ENCODE peak calls at places on chromosomes 5 and 9, in nine cellular contexts. F is heart right ventricle; B is ACHN; Y is skeletal muscle cell; L is Caco-2; M is hypothalamus; J is iPS DF 6.9; C is activated T-cell treated with anti-CD3 and anti-CD28 coated beads, Interleukin-2, amount 50 U/mL, for 72 hours; N is HuH-7. S is an unnamed sample.

GRCh38 chr9:35696520-35697215 is 6.9 kb upstream of the TPM2 start:
- DNase-seq in F (peak; percentile 47), B (peak; percentile 54), Y (no peak), L (peak; percentile 68), M (no peak), J (no peak), C (peak; percentile 65), N (peak; percentile 90), S (no peak)

GRCh38 chr9:123725389-123725788 is 204.5 kb downstream of the DENND1A start:
- DNase-seq in F (no peak), B (no peak), Y (no peak), L (no peak), M (no peak), J (no peak), C (no peak), N (no peak), S (no peak)

GRCh38 chr5:126676195-126676624 is 75.5 kb downstream of the PHAX start:
- DNase-seq in F (peak; percentile 58), B (peak; percentile 50), Y (no peak), L (peak; percentile 60), M (no peak), J (peak; percentile 82), C (peak; percentile 74), N (peak; percentile 78), S (peak; percentile 60)

GRCh38 chr9:136297016-136297691 is 6.7 kb downstream of the CCDC187 start:
- DNase-seq in F (no peak), B (no peak), Y (no peak), L (peak; percentile 65), M (no peak), J (no peak), C (no peak), N (peak; percentile 66), S (peak; percentile 41)

GRCh38 chr9:135300346-135301141 is 179.0 kb upstream of the PPP1R26 start:
- DNase-seq in F (no peak), B (no peak), Y (no peak), L (peak; percentile 22), M (no peak), J (no peak), C (no peak), N (no peak), S (no peak)

GRCh38 chr5:43016217-43016779 is 23.8 kb downstream of the ANXA2R start:
- DNase-seq in F (no peak), B (no peak), Y (no peak), L (no peak), M (no peak), J (no peak), C (no peak), N (no peak), S (no peak)

GRCh38 chr9:4879098-4879497 is 86.4 kb downstream of the RCL1 start:
- DNase-seq in F (no peak), B (no peak), Y (no peak), L (no peak), M (no peak), J (no peak), C (no peak), N (no peak), S (peak; percentile 11)

GRCh38 chr9:84101892-84102632 is 121.5 kb downstream of the RMI1 start:
- DNase-seq in F (no peak), B (no peak), Y (no peak), L (no peak), M (no peak), J (no peak), C (no peak), N (no peak), S (no peak)

GRCh38 chr5:90182726-90183125 is 226.8 kb downstream of the CETN3 start:
- DNase-seq in F (no peak), B (no peak), Y (no peak), L (no peak), M (no peak), J (no peak), C (no peak), N (no peak), S (peak; percentile 27)

GRCh38 chr9:100445161-100445902 is 18.4 kb downstream of the MSANTD3 start:
- DNase-seq in F (no peak), B (no peak), Y (no peak), L (no peak), M (no peak), J (no peak), C (no peak), N (no peak), S (no peak)

GRCh38 chr9:121598167-121599000 is 53.0 kb upstream of the DAB2IP start:
- DNase-seq in F (peak; percentile 88), B (no peak), Y (peak; percentile 34), L (peak; percentile 77), M (no peak), J (no peak), C (no peak), N (no peak), S (no peak)

GRCh38 chr9:68872026-68872501 is 141.8 kb downstream of the PRKACG start:
- DNase-seq in F (peak; percentile 48), B (no peak), Y (no peak), L (no peak), M (no peak), J (peak; percentile 94), C (no peak), N (no peak), S (no peak)

GRCh38 chr9:112059145-112059979 is 115.7 kb downstream of the SUSD1 start:
- DNase-seq in F (no peak), B (peak; percentile 81), Y (peak; percentile 81), L (no peak), M (no peak), J (no peak), C (no peak), N (no peak), S (no peak)

GRCh38 chr5:8517461-8517860 is 648.5 kb downstream of the MTRR start:
- DNase-seq in F (no peak), B (no peak), Y (peak; percentile 9), L (no peak), M (no peak), J (no peak), C (no peak), N (no peak), S (no peak)

GRCh38 chr9:128771094-128771721 is 519 bp downstream of the ZER1 start:
- DNase-seq in F (no peak), B (peak; percentile 17), Y (no peak), L (peak; percentile 45), M (no peak), J (no peak), C (no peak), N (peak; percentile 43), S (no peak)

GRCh38 chr5:159017787-159018186 is 81.9 kb downstream of the EBF1 start:
- DNase-seq in F (peak; percentile 85), B (peak; percentile 24), Y (peak; percentile 80), L (no peak), M (no peak), J (peak; percentile 25), C (no peak), N (no peak), S (no peak)

GRCh38 chr5:179923422-179923821 is 15.7 kb upstream of the TBC1D9B start:
- DNase-seq in F (no peak), B (no peak), Y (no peak), L (no peak), M (no peak), J (no peak), C (no peak), N (no peak), S (no peak)

GRCh38 chr5:143758750-143759149 is 53.2 kb upstream of the HMHB1 start:
- DNase-seq in F (peak; percentile 23), B (no peak), Y (no peak), L (no peak), M (no peak), J (no peak), C (no peak), N (no peak), S (no peak)

GRCh38 chr5:137695651-137696428 is 40.0 kb downstream of the KLHL3 start:
- DNase-seq in F (peak; percentile 27), B (no peak), Y (no peak), L (no peak), M (no peak), J (no peak), C (peak; percentile 10), N (no peak), S (no peak)

GRCh38 chr5:6448622-6449464 is at the start of gene UBE2QL1:
- DNase-seq in F (no peak), B (no peak), Y (no peak), L (no peak), M (no peak), J (no peak), C (peak; percentile 32), N (peak; percentile 26), S (no peak)

GRCh38 chr5:8391916-8392315 is 523.0 kb downstream of the MTRR start:
- DNase-seq in F (no peak), B (no peak), Y (no peak), L (no peak), M (no peak), J (no peak), C (no peak), N (no peak), S (no peak)

GRCh38 chr5:78887384-78888118 is 97.6 kb downstream of the ARSB start:
- DNase-seq in F (no peak), B (no peak), Y (no peak), L (no peak), M (no peak), J (no peak), C (peak; percentile 32), N (no peak), S (no peak)

GRCh38 chr9:79573697-79573976 is 1.9 kb downstream of the TLE4 start:
- DNase-seq in F (no peak), B (peak; percentile 19), Y (no peak), L (no peak), M (no peak), J (no peak), C (no peak), N (peak; percentile 23), S (peak; percentile 67)

GRCh38 chr9:38079410-38080105 is 10.5 kb upstream of the SHB start:
- DNase-seq in F (no peak), B (no peak), Y (peak; percentile 25), L (no peak), M (no peak), J (no peak), C (no peak), N (no peak), S (no peak)

GRCh38 chr5:14512574-14512973 is 69.0 kb upstream of the OTULINL start:
- DNase-seq in F (no peak), B (no peak), Y (no peak), L (no peak), M (no peak), J (no peak), C (no peak), N (no peak), S (no peak)

GRCh38 chr9:134306583-134307222 is 19.6 kb upstream of the RXRA start:
- DNase-seq in F (no peak), B (no peak), Y (no peak), L (no peak), M (no peak), J (no peak), C (no peak), N (no peak), S (no peak)

GRCh38 chr5:124162782-124163532 is 583.5 kb downstream of the ZNF608 start:
- DNase-seq in F (peak; percentile 32), B (no peak), Y (no peak), L (no peak), M (no peak), J (no peak), C (no peak), N (peak; percentile 10), S (no peak)

GRCh38 chr9:77648458-77649108 is 461 bp upstream of the GNA14 start:
- DNase-seq in F (peak; percentile 60), B (peak; percentile 25), Y (no peak), L (peak; percentile 29), M (no peak), J (no peak), C (peak; percentile 7), N (no peak), S (peak; percentile 55)

S was measured in LNCaP clone FGC.